ENCODE peak calls at places on chromosomes 13 and 19, in five cellular contexts. Z is heart right ventricle, C is GM13977, R is left lung, L is suprapubic skin. S is an unnamed sample.

GRCh38 chr19:49114630-49115363 is 627 bp downstream of the LIN7B start:
- DNase-seq in L (no peak), C (peak; percentile 57), R (peak; percentile 88), Z (peak; percentile 76), S (no peak)

GRCh38 chr13:83618966-83619365 is 263.3 kb downstream of the SLITRK1 start:
- DNase-seq in R (no peak), Z (no peak), L (no peak), C (no peak), S (no peak)

GRCh38 chr13:110525328-110526319 is 35.9 kb downstream of the RAB20 start:
- DNase-seq in C (peak; percentile 73), L (no peak), R (peak; percentile 83), Z (peak; percentile 54), S (no peak)

GRCh38 chr13:41461527-41462124 is 4.3 kb downstream of the RGCC start:
- DNase-seq in C (no peak), R (no peak), L (no peak), Z (no peak), S (no peak)

GRCh38 chr19:36054733-36055686 is at the start of gene WDR62:
- DNase-seq in Z (peak; percentile 92), R (peak; percentile 95), L (peak; percentile 97), C (peak; percentile 97), S (peak; percentile 81)

GRCh38 chr13:98746968-98747367 is 5.5 kb downstream of the SLC15A1 start:
- DNase-seq in L (no peak), C (no peak), Z (no peak), R (no peak), S (no peak)

GRCh38 chr13:33612641-33613638 is 205.0 kb upstream of the RFC3 start:
- DNase-seq in L (no peak), R (no peak), Z (no peak), C (peak; percentile 34), S (no peak)

GRCh38 chr13:70203661-70204229 is 95.5 kb upstream of the KLHL1 start:
- DNase-seq in Z (no peak), L (no peak), R (no peak), C (no peak), S (no peak)

GRCh38 chr13:96824110-96824509 is 170.2 kb downstream of the OXGR1 start:
- DNase-seq in R (no peak), Z (no peak), L (no peak), C (no peak), S (no peak)

GRCh38 chr13:19601749-19602725 is 31.4 kb upstream of the MPHOSPH8 start:
- DNase-seq in R (peak; percentile 86), Z (no peak), C (peak; percentile 87), L (no peak), S (no peak)

GRCh38 chr13:90238433-90238832 is 1109.1 kb upstream of the MIR17HG start:
- DNase-seq in C (no peak), R (no peak), Z (no peak), L (no peak), S (no peak)

GRCh38 chr13:23386533-23386932 is 47.0 kb downstream of the SACS start:
- DNase-seq in L (no peak), Z (no peak), R (no peak), C (no peak), S (no peak)

GRCh38 chr13:97028441-97029299 is 34.4 kb upstream of the OXGR1 start:
- DNase-seq in C (peak; percentile 57), R (no peak), L (peak; percentile 81), Z (peak; percentile 56), S (no peak)

GRCh38 chr19:2108251-2109016 is 11.7 kb downstream of the IZUMO4 start:
- DNase-seq in Z (no peak), R (no peak), C (no peak), L (no peak), S (no peak)

GRCh38 chr19:22116760-22117159 is 64.5 kb downstream of the ZNF257 start:
- DNase-seq in R (no peak), L (no peak), Z (no peak), C (no peak), S (no peak)

GRCh38 chr13:70798385-70798784 is 690.1 kb upstream of the KLHL1 start:
- DNase-seq in L (no peak), C (no peak), R (no peak), Z (no peak), S (no peak)

GRCh38 chr13:111168116-111168515 is 53.0 kb downstream of the ARHGEF7 start:
- DNase-seq in Z (no peak), L (no peak), R (no peak), C (no peak), S (no peak)

GRCh38 chr19:4515732-4516131 is 2.6 kb downstream of the PLIN4 start:
- DNase-seq in Z (no peak), L (no peak), R (no peak), C (no peak), S (no peak)

GRCh38 chr19:48683349-48683748 is 10.5 kb upstream of the NTN5 start:
- DNase-seq in C (peak; percentile 50), Z (peak; percentile 61), R (no peak), L (no peak), S (no peak)

GRCh38 chr19:9808855-9809646 is 9.8 kb downstream of the FBXL12 start:
- DNase-seq in R (no peak), L (no peak), Z (no peak), C (no peak), S (no peak)

GRCh38 chr13:45198041-45198440 is 2.8 kb downstream of the KCTD4 start:
- DNase-seq in R (no peak), L (no peak), C (no peak), Z (no peak), S (no peak)

GRCh38 chr13:107713314-107713713 is 502.0 kb downstream of the LIG4 start:
- DNase-seq in R (no peak), C (no peak), L (no peak), Z (no peak), S (no peak)

GRCh38 chr19:15297416-15298224 is 34.7 kb downstream of the BRD4 start:
- DNase-seq in Z (no peak), R (no peak), L (no peak), C (no peak), S (no peak)

GRCh38 chr13:20814224-20814910 is 40.6 kb upstream of the EEF1AKMT1 start:
- DNase-seq in L (peak; percentile 87), C (no peak), R (peak; percentile 82), Z (peak; percentile 83), S (peak; percentile 69)

GRCh38 chr13:109918179-109918651 is 131.8 kb upstream of the IRS2 start:
- DNase-seq in L (no peak), C (no peak), Z (no peak), R (no peak), S (no peak)

GRCh38 chr19:10061717-10062310 is 24.3 kb upstream of the SHFL start:
- DNase-seq in C (no peak), Z (no peak), L (no peak), R (no peak), S (no peak)

DNA sequence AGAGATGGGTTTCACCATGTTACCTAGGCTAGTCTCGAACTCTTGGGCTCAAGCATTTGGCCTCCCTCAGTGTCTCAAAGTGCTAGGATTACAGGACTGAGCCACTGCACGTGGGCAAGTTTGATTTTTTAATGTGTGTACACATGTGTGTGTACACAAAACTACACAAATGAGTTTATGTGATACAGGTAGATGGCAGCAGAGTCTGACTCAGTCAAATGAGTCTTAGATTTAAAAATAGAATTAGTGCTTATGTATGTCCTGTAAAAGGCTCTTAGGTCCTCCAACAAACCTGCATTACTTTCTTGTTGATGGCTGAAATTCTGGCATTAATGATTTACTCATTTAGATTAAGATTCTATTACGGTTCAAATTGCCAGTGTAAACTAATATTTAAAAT is 293.7 kb downstream of the PCDH17 start:
- DNase-seq in C (no peak), R (no peak), Z (no peak), L (no peak), S (no peak)
- TF ChIP-seq CTCF in C (no peak), R (no peak), Z (peak; percentile 53), L (no peak), S (no peak)

GRCh38 chr13:85900521-85900920 is 101.3 kb upstream of the SLITRK6 start:
- DNase-seq in R (no peak), L (no peak), C (no peak), Z (no peak), S (no peak)

DNA sequence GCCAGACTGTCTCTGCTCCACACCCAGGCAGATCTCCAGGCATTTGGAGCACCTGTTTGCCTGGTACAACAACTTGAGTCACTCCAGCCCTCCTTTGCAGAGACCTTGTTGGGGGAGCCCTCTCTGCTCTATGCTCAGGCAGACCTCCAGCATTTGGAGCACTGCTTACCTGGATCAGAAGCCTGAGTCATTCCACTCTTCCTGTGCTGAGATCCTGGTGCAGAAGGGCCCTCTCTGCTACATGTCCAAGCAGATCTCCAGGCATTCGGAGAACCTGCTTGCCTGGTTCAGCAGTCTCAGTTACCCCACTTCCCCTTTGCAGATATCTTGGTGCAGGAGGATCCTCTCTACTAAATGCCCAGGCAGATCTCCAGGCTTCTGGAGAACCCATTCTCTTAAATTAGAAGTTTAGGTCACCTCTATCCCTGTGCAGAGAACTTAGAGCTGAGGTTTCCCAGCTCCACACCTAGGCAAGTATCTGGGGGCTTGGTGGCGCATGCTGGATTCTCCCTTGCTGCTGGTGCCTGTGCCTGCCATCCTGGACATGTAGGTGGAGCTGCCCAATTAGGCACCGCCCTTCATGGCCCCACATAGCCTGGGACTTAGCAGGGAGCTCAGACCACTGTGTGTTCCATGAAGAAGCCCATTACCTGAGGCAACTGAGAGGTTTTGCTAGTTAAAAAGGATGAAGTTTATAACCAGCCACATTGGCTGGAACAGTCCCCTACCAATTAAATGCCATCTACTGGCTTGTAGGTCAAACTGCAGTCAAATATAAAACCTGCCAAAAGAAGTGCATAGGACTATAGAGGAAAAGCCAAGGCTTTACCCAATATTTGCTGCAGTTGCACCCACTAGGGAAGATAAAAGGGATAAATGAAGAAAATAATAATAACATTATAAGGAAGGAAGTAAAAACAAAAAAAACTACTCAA is 97.6 kb upstream of the SLITRK6 start:
- DNase-seq in L (no peak), R (no peak), C (no peak), Z (no peak), S (no peak)
- TF ChIP-seq CTCF in L (no peak), R (no peak), C (peak; percentile 35), Z (no peak), S (no peak)

GRCh38 chr13:100088282-100088647 is 628 bp upstream of the PCCA start:
- DNase-seq in R (no peak), Z (no peak), C (no peak), L (no peak), S (no peak)

GRCh38 chr13:100089633-100090032 is 740 bp downstream of the PCCA start:
- DNase-seq in Z (no peak), C (peak; percentile 45), L (no peak), R (no peak), S (no peak)

GRCh38 chr13:100090861-100091260 is 2.0 kb downstream of the PCCA start:
- DNase-seq in L (no peak), Z (no peak), C (no peak), R (no peak), S (no peak)

GRCh38 chr13:100088648-100089601 is at the start of gene PCCA:
- DNase-seq in L (peak; percentile 97), R (peak; percentile 95), C (peak; percentile 96), Z (peak; percentile 98), S (peak; percentile 90)
- TF ChIP-seq CTCF in L (no peak), R (no peak), C (peak; percentile 4), Z (peak; percentile 7), S (no peak)

GRCh38 chr13:100673376-100673830 is 1.2 kb downstream of the TMTC4 start:
- DNase-seq in R (no peak), Z (no peak), L (no peak), C (no peak), S (no peak)

GRCh38 chr13:100673831-100674362 is 698 bp downstream of the TMTC4 start:
- DNase-seq in L (no peak), Z (peak; percentile 18), R (no peak), C (peak; percentile 65), S (no peak)

GRCh38 chr13:100675660-100676129 is 1.1 kb upstream of the TMTC4 start:
- DNase-seq in R (no peak), C (no peak), L (no peak), Z (no peak), S (no peak)

GRCh38 chr13:100674363-100674847 is at the start of gene TMTC4:
- DNase-seq in C (no peak), L (no peak), R (no peak), Z (no peak), S (no peak)

GRCh38 chr13:100674848-100675659 is 459 bp upstream of the TMTC4 start:
- DNase-seq in C (peak; percentile 100), Z (peak; percentile 100), R (peak; percentile 100), L (peak; percentile 99), S (peak; percentile 98)
- TF ChIP-seq CTCF in C (peak; percentile 60), Z (peak; percentile 65), R (peak; percentile 30), L (peak; percentile 39), S (peak; percentile 15)

S was measured in thoracic aorta.